ENCODE peak calls at places on chromosomes 12 and 14, in nine cellular contexts. O is amniotic stem cell; I is GM12892; W is DMS 273 treated with DMSO at 0.1 percent for 48 hours; V is LoVo; L is lower leg skin; C is activated naive CD4-positive, alpha-beta T cell treated with Interleukin-2 at 50 U/mL for 16 hours; U is NCI-H748 treated with DMSO at 0.1 percent for 48 hours; B is NCI-H1105 treated with DMSO at 0.1 percent for 48 hours. J is an unnamed sample.

GRCh38 chr14:69671365-69672050 is 60.1 kb downstream of the SUSD6 start:
- DNase-seq in O (no peak), I (no peak), W (no peak), V (no peak), L (peak), C (no peak), U (no peak), B (no peak), J (no peak)

GRCh38 chr14:105209091-105209490 is 28.0 kb upstream of the NUDT14 start:
- DNase-seq in O (no peak), I (no peak), W (no peak), V (no peak), L (no peak), C (no peak), U (no peak), B (no peak), J (no peak)

GRCh38 chr12:15662983-15663659 is 126.1 kb downstream of the EPS8 start:
- DNase-seq in O (no peak), I (no peak), W (no peak), V (no peak), L (no peak), C (no peak), U (no peak), B (no peak), J (no peak)

GRCh38 chr14:38290601-38291190 is 34.8 kb upstream of the CLEC14A start:
- DNase-seq in O (peak), I (no peak), W (no peak), V (no peak), L (no peak), C (no peak), U (peak), B (no peak), J (no peak)

GRCh38 chr12:121804417-121805111 is 755 bp downstream of the SETD1B start:
- DNase-seq in O (no peak), I (no peak), W (no peak), V (no peak), L (peak), C (peak), U (no peak), B (peak), J (no peak)

GRCh38 chr12:7136676-7137075 is 6.5 kb downstream of the CLSTN3 start:
- DNase-seq in O (no peak), I (no peak), W (no peak), V (no peak), L (no peak), C (no peak), U (no peak), B (no peak), J (no peak)

GRCh38 chr14:96265387-96265786 is 9.4 kb downstream of the BDKRB1 start:
- DNase-seq in O (no peak), I (no peak), W (no peak), V (no peak), L (no peak), C (no peak), U (peak), B (peak), J (no peak)

GRCh38 chr12:33529810-33530209 is 90.2 kb upstream of the SYT10 start:
- DNase-seq in O (no peak), I (no peak), W (no peak), V (no peak), L (no peak), C (no peak), U (no peak), B (no peak), J (no peak)

GRCh38 chr12:49869816-49870500 is 27.1 kb upstream of the BCDIN3D start:
- DNase-seq in O (no peak), I (no peak), W (no peak), V (no peak), L (peak), C (no peak), U (no peak), B (no peak), J (no peak)

GRCh38 chr12:10143205-10143604 is 13.2 kb upstream of the CLEC7A start:
- DNase-seq in O (no peak), I (no peak), W (no peak), V (no peak), L (no peak), C (no peak), U (no peak), B (no peak), J (no peak)

GRCh38 chr12:116982721-116983502 is 72.2 kb downstream of the FBXW8 start:
- DNase-seq in O (peak), I (no peak), W (no peak), V (no peak), L (no peak), C (no peak), U (no peak), B (no peak), J (no peak)

GRCh38 chr12:65084579-65084978 is 36.5 kb downstream of the WIF1 start:
- DNase-seq in O (no peak), I (no peak), W (no peak), V (no peak), L (no peak), C (no peak), U (no peak), B (no peak), J (no peak)

GRCh38 chr12:31323466-31324115 is 2.4 kb downstream of the SINHCAF start:
- DNase-seq in O (no peak), I (peak), W (no peak), V (no peak), L (peak), C (peak), U (no peak), B (peak), J (no peak)

GRCh38 chr14:69643430-69644200 is 32.2 kb downstream of the SUSD6 start:
- DNase-seq in O (no peak), I (no peak), W (peak), V (peak), L (peak), C (peak), U (peak), B (peak), J (peak)

GRCh38 chr14:26709019-26709418 is 111.2 kb upstream of the NOVA1 start:
- DNase-seq in O (no peak), I (no peak), W (no peak), V (no peak), L (no peak), C (no peak), U (no peak), B (no peak), J (no peak)

GRCh38 chr14:104591506-104592291 is 12.1 kb downstream of the C14orf180 start:
- DNase-seq in O (no peak), I (no peak), W (no peak), V (no peak), L (no peak), C (no peak), U (no peak), B (no peak), J (no peak)

GRCh38 chr12:20523658-20524057 is 155.3 kb downstream of the PDE3A start:
- DNase-seq in O (no peak), I (no peak), W (no peak), V (no peak), L (no peak), C (no peak), U (no peak), B (no peak), J (no peak)

GRCh38 chr12:114976959-114977358 is 293.0 kb upstream of the TBX3 start:
- DNase-seq in O (no peak), I (no peak), W (no peak), V (peak), L (no peak), C (no peak), U (no peak), B (no peak), J (peak)

GRCh38 chr12:13250416-13250815 is 53.9 kb downstream of the EMP1 start:
- DNase-seq in O (no peak), I (no peak), W (no peak), V (peak), L (no peak), C (no peak), U (no peak), B (no peak), J (no peak)

GRCh38 chr14:76761849-76762616 is 765 bp downstream of the VASH1 start:
- DNase-seq in O (no peak), I (no peak), W (no peak), V (no peak), L (peak), C (no peak), U (no peak), B (peak), J (no peak)

GRCh38 chr14:65423986-65424385 is 11.5 kb downstream of the FUT8 start:
- DNase-seq in O (no peak), I (no peak), W (no peak), V (no peak), L (no peak), C (no peak), U (peak), B (peak), J (no peak)

GRCh38 chr12:106590601-106591000 is 7.8 kb downstream of the RFX4 start:
- DNase-seq in O (no peak), I (no peak), W (no peak), V (no peak), L (no peak), C (no peak), U (no peak), B (no peak), J (no peak)

GRCh38 chr12:74527491-74527890 is 10.1 kb upstream of the ATXN7L3B start:
- DNase-seq in O (no peak), I (no peak), W (no peak), V (no peak), L (no peak), C (no peak), U (no peak), B (no peak), J (no peak)

GRCh38 chr14:36478782-36479181 is 41.2 kb downstream of the NKX2-1 start:
- DNase-seq in O (no peak), I (no peak), W (no peak), V (no peak), L (no peak), C (no peak), U (no peak), B (no peak), J (no peak)

GRCh38 chr12:64252708-64253107 is 30.6 kb upstream of the KICS2 start:
- DNase-seq in O (no peak), I (no peak), W (no peak), V (no peak), L (no peak), C (no peak), U (no peak), B (no peak), J (no peak)

GRCh38 chr14:87065366-87065765 is 927.6 kb downstream of the GALC start:
- DNase-seq in O (no peak), I (no peak), W (no peak), V (no peak), L (no peak), C (no peak), U (no peak), B (no peak), J (no peak)

GRCh38 chr14:74478996-74479635 is 14.0 kb downstream of the NPC2 start:
- DNase-seq in O (no peak), I (no peak), W (no peak), V (peak), L (peak), C (no peak), U (peak), B (peak), J (no peak)

GRCh38 chr12:95182868-95183415 is 34.3 kb downstream of the FGD6 start:
- DNase-seq in O (peak), I (no peak), W (no peak), V (no peak), L (no peak), C (no peak), U (no peak), B (no peak), J (no peak)